ENCODE peak calls at places on chromosome 10, in four cellular contexts. H is NCI-H187 treated with DMSO at 0.1 percent for 48 hours, D is endodermal cell, U is neural crest cell. Z is an unnamed sample.

GRCh38 chr10:122310311-122311050 is 39.4 kb downstream of the BTBD16 start:
- DNase-seq in H (no peak), D (peak), U (no peak), Z (no peak)

GRCh38 chr10:132984801-132985545 is 42.6 kb upstream of the CFAP46 start:
- DNase-seq in H (no peak), D (peak), U (no peak), Z (peak)

GRCh38 chr10:25339966-25340365 is 165.2 kb downstream of the GPR158 start:
- DNase-seq in H (no peak), D (no peak), U (no peak), Z (no peak)

GRCh38 chr10:75335983-75336382 is 65.6 kb downstream of the ZNF503 start:
- DNase-seq in H (no peak), D (no peak), U (no peak), Z (no peak)

GRCh38 chr10:114259825-114260224 is 20.8 kb downstream of the VWA2 start:
- DNase-seq in H (no peak), D (no peak), U (no peak), Z (no peak)

GRCh38 chr10:121594076-121594475 is 4.2 kb downstream of the FGFR2 start:
- DNase-seq in H (no peak), D (no peak), U (no peak), Z (no peak)

GRCh38 chr10:60182691-60183090 is 207.0 kb downstream of the ANK3 start:
- DNase-seq in H (no peak), D (no peak), U (no peak), Z (no peak)

GRCh38 chr10:127125331-127125730 is 71.1 kb downstream of the INSYN2A start:
- DNase-seq in H (no peak), D (no peak), U (no peak), Z (no peak)

GRCh38 chr10:132841254-132841975 is 55.5 kb upstream of the NKX6-2 start:
- DNase-seq in H (no peak), D (no peak), U (no peak), Z (no peak)

GRCh38 chr10:46992794-46993552 is 81.7 kb downstream of the PTPN20 start:
- DNase-seq in H (no peak), D (peak), U (no peak), Z (peak)

GRCh38 chr10:100697070-100697469 is 48.3 kb upstream of the PAX2 start:
- DNase-seq in H (no peak), D (no peak), U (no peak), Z (no peak)

GRCh38 chr10:128956149-128956548 is 510.9 kb upstream of the MGMT start:
- DNase-seq in H (no peak), D (no peak), U (no peak), Z (no peak)

GRCh38 chr10:55630491-55631056 is 730.5 kb downstream of the ZWINT start:
- DNase-seq in H (no peak), D (peak), U (peak), Z (peak)